ENCODE peak calls at places on chromosome 19, in five cellular contexts. W is GM12878, M is A549, U is K562, O is HepG2. I is an unnamed sample.

GRCh38 chr19:35365303-35365702 is 5.6 kb upstream of the GPR42 start:
- DNase-seq in U (no peak), M (no peak), O (no peak), W (no peak), I (no peak)

GRCh38 chr19:19539738-19540703 is 2.0 kb downstream of the CILP2 start:
- DNase-seq in M (peak), U (peak), W (no peak), O (no peak), I (peak)

GRCh38 chr19:18205180-18205915 is 1.5 kb upstream of the RAB3A start:
- DNase-seq in M (no peak), W (no peak), O (no peak), U (peak), I (peak)

GRCh38 chr19:33804021-33804799 is 7.5 kb downstream of the KCTD15 start:
- DNase-seq in U (no peak), M (peak), O (peak), W (no peak), I (no peak)

GRCh38 chr19:16326401-16327130 is 1.9 kb downstream of the KLF2 start:
- DNase-seq in O (no peak), M (no peak), U (no peak), W (no peak), I (peak)

GRCh38 chr19:58500242-58500641 is 11.6 kb downstream of the SLC27A5 start:
- DNase-seq in W (no peak), U (no peak), M (no peak), O (no peak), I (no peak)

GRCh38 chr19:48752511-48753365 is at the start of gene FUT1:
- DNase-seq in O (no peak), W (no peak), U (peak), M (no peak), I (peak)

GRCh38 chr19:16457195-16457953 is 14.4 kb downstream of the EPS15L1 start:
- DNase-seq in U (peak), O (peak), W (no peak), M (no peak), I (peak)

GRCh38 chr19:12801466-12802266 is at the start of the genes PRDX2 and THSD8:
- DNase-seq in W (no peak), O (peak), U (peak), M (no peak), I (peak)

GRCh38 chr19:720691-721160 is 12.0 kb downstream of the PALM start:
- DNase-seq in O (peak), U (no peak), M (no peak), W (no peak), I (no peak)

GRCh38 chr19:22893855-22894270 is 61.8 kb downstream of the ZNF723 start:
- DNase-seq in O (no peak), U (no peak), W (no peak), M (no peak), I (no peak)

GRCh38 chr19:4474504-4475136 is 2.5 kb downstream of the HDGFL2 start:
- DNase-seq in W (no peak), U (peak), O (no peak), M (no peak), I (peak)

GRCh38 chr19:36060430-36060829 is 5.7 kb downstream of the WDR62 start:
- DNase-seq in M (peak), O (no peak), W (no peak), U (peak), I (peak)

GRCh38 chr19:55301459-55302331 is 17.9 kb downstream of the BRSK1 start:
- DNase-seq in U (peak), O (peak), W (peak), M (peak), I (peak)

GRCh38 chr19:35249146-35249847 is 495 bp downstream of the LSR start:
- DNase-seq in O (no peak), W (no peak), U (peak), M (no peak), I (no peak)

GRCh38 chr19:19643158-19644053 is at the start of gene GMIP:
- DNase-seq in U (peak), O (peak), M (peak), W (no peak), I (peak)

GRCh38 chr19:16259385-16260159 is 61.9 kb downstream of the AP1M1 start:
- DNase-seq in U (no peak), O (no peak), W (peak), M (no peak), I (no peak)

GRCh38 chr19:313169-313987 is 22.2 kb upstream of the PLPP2 start:
- DNase-seq in O (no peak), M (no peak), U (no peak), W (no peak), I (no peak)

GRCh38 chr19:42129399-42130253 is 2.6 kb downstream of the POU2F2 start:
- DNase-seq in U (no peak), O (no peak), W (peak), M (no peak), I (no peak)

GRCh38 chr19:34336781-34337271 is 28.2 kb upstream of the GPI start:
- DNase-seq in W (no peak), U (peak), O (no peak), M (peak), I (no peak)

GRCh38 chr19:14404322-14404721 is 14.8 kb downstream of the DDX39A start:
- DNase-seq in O (no peak), W (no peak), U (no peak), M (no peak), I (no peak)

GRCh38 chr19:35901055-35901644 is 810 bp upstream of the NFKBID start:
- DNase-seq in O (no peak), W (no peak), U (no peak), M (no peak), I (no peak)

GRCh38 chr19:44675516-44675915 is 4.2 kb downstream of the CEACAM19 start:
- DNase-seq in U (no peak), W (no peak), M (no peak), O (no peak), I (no peak)

GRCh38 chr19:3365093-3365446 is 1.3 kb upstream of the NFIC start:
- DNase-seq in M (no peak), U (no peak), O (no peak), W (no peak), I (no peak)

GRCh38 chr19:2528543-2529173 is 52.7 kb downstream of the GADD45B start:
- DNase-seq in W (no peak), M (no peak), O (no peak), U (no peak), I (no peak)

GRCh38 chr19:23522431-23522830 is 127.2 kb upstream of the ZNF91 start:
- DNase-seq in W (no peak), M (no peak), U (no peak), O (no peak), I (no peak)

GRCh38 chr19:5694167-5694951 is 4.3 kb downstream of the RPL36 start:
- DNase-seq in U (no peak), O (no peak), M (no peak), W (no peak), I (no peak)

GRCh38 chr19:8935460-8935859 is 74.7 kb downstream of the MUC16 start:
- DNase-seq in U (no peak), M (no peak), W (no peak), O (no peak), I (no peak)

GRCh38 chr19:14408641-14409120 is 10.5 kb downstream of the DDX39A start:
- DNase-seq in U (peak), M (no peak), W (no peak), O (no peak), I (no peak)

GRCh38 chr19:5803441-5803751 is 1.5 kb upstream of the NRTN start:
- DNase-seq in O (no peak), M (no peak), W (no peak), U (no peak), I (no peak)

GRCh38 chr19:2561895-2562294 is 86.0 kb downstream of the GADD45B start:
- DNase-seq in O (no peak), U (no peak), M (no peak), W (peak), I (no peak)

GRCh38 chr19:28425431-28425931 is 787.5 kb downstream of the UQCRFS1 start:
- DNase-seq in M (no peak), W (no peak), O (no peak), U (no peak), I (no peak)

GRCh38 chr19:34926685-34927375 is at the start of gene ZNF30:
- DNase-seq in U (peak), W (peak), O (peak), M (peak), I (peak)

GRCh38 chr19:39679056-39679790 is 23.5 kb downstream of the LGALS16 start:
- DNase-seq in O (no peak), M (no peak), U (no peak), W (peak), I (no peak)

GRCh38 chr19:39680593-39680992 is 23.7 kb upstream of the LGALS14 start:
- DNase-seq in W (no peak), U (no peak), O (no peak), M (no peak), I (no peak)

GRCh38 chr19:39684283-39684682 is 20.0 kb upstream of the LGALS14 start:
- DNase-seq in O (no peak), W (no peak), M (no peak), U (no peak), I (no peak)

GRCh38 chr19:39679791-39680168 is 24.1 kb downstream of the LGALS16 start:
- DNase-seq in W (no peak), O (no peak), U (no peak), M (no peak), I (no peak)

GRCh38 chr19:39681416-39681815 is 22.9 kb upstream of the LGALS14 start:
- DNase-seq in U (no peak), O (no peak), W (no peak), M (no peak), I (no peak)
- TF ChIP-seq ESRRA in U (no peak), O (no peak), W (no peak), M (no peak), I (no peak)

GRCh38 chr19:46615966-46616365 is 8.9 kb downstream of the PTGIR start:
- DNase-seq in O (no peak), M (no peak), W (no peak), U (no peak), I (no peak)

GRCh38 chr19:46614114-46614701 is 10.7 kb downstream of the PTGIR start:
- DNase-seq in O (peak), U (peak), M (peak), W (no peak), I (peak)

GRCh38 chr19:46617566-46618079 is 7.3 kb downstream of the PTGIR start:
- DNase-seq in U (no peak), W (no peak), O (no peak), M (no peak), I (no peak)

GRCh38 chr19:46618670-46619231 is 6.1 kb downstream of the PTGIR start:
- DNase-seq in U (no peak), O (no peak), W (peak), M (no peak), I (no peak)

GRCh38 chr19:46616631-46617322 is 8.1 kb downstream of the PTGIR start:
- DNase-seq in W (no peak), U (peak), O (peak), M (peak), I (peak)
- TF ChIP-seq ESRRA in W (no peak), U (peak), O (no peak), M (no peak), I (no peak)

DNA sequence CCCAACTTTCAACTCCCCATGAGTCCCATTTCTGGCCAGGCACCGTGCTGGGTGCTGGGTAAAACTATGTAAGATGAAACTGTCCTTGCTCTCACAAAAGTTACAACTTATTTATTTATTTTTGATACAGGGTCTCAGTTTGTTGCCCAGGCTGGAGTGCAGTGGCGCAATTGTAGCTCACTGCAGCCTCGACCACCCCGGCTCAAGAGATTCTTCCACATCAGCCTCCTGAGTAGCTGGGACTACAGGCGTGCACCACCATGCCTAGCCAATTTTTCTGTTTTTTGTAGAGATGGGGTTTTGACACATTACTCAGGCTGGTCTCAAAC is 12.9 kb upstream of the CADM4 start:
- DNase-seq in O (no peak), W (no peak), M (no peak), U (no peak), I (no peak)
- TF ChIP-seq ESRRA in O (no peak), W (no peak), M (no peak), U (no peak), I (no peak)

GRCh38 chr19:52274191-52274590 is 4.8 kb downstream of the ZNF766 start:
- DNase-seq in O (no peak), W (no peak), U (no peak), M (no peak), I (no peak)

GRCh38 chr19:52273301-52273700 is 3.9 kb downstream of the ZNF766 start:
- DNase-seq in U (no peak), O (no peak), W (no peak), M (no peak), I (no peak)

GRCh38 chr19:52277471-52277870 is 8.1 kb downstream of the ZNF766 start:
- DNase-seq in U (no peak), W (no peak), M (no peak), O (no peak), I (no peak)
- TF ChIP-seq ESRRA in U (no peak), W (no peak), M (no peak), O (no peak), I (no peak)

GRCh38 chr19:30029721-30030510 is 87.9 kb downstream of the URI1 start:
- DNase-seq in U (no peak), M (peak), W (peak), O (no peak), I (no peak)
- TF ChIP-seq ESRRA in U (no peak), M (no peak), W (no peak), O (no peak), I (no peak)